ENCODE peak calls at places on chromosomes 3 and 15, in six cellular contexts. M is M059J, N is HFFc6, K is cardiac muscle cell, O is NCI-H1092, I is mesothelial cell of epicardium. W is an unnamed sample.

GRCh38 chr3:114406286-114406685 is 112.5 kb downstream of the TIGIT start:
- DNase-seq in M (no peak), N (peak), K (no peak), O (no peak), I (no peak), W (no peak)

GRCh38 chr3:14791343-14791945 is 27.3 kb upstream of the FGD5 start:
- DNase-seq in M (peak), N (peak), K (peak), O (peak), I (peak), W (peak)

GRCh38 chr3:175956964-175957363 is 1097.8 kb downstream of the NAALADL2 start:
- DNase-seq in M (peak), N (peak), K (no peak), O (no peak), I (no peak), W (peak)

GRCh38 chr3:193095366-193095765 is 145.7 kb upstream of the PLAAT1 start:
- DNase-seq in M (peak), N (peak), K (peak), O (peak), I (no peak), W (no peak)

GRCh38 chr3:170584585-170585007 is 1.3 kb downstream of the SLC7A14 start:
- DNase-seq in M (peak), N (peak), K (peak), O (no peak), I (peak), W (peak)

GRCh38 chr3:172811099-172811498 is 60.6 kb downstream of the ECT2 start:
- DNase-seq in M (no peak), N (no peak), K (no peak), O (no peak), I (no peak), W (no peak)

GRCh38 chr3:50474717-50475116 is 28.7 kb downstream of the CACNA2D2 start:
- DNase-seq in M (peak), N (peak), K (no peak), O (no peak), I (no peak), W (peak)

GRCh38 chr15:78282324-78282723 is 17.1 kb downstream of the SKIC8 start:
- DNase-seq in M (no peak), N (no peak), K (no peak), O (no peak), I (no peak), W (no peak)

GRCh38 chr15:67035886-67036285 is 29.5 kb upstream of the SMAD3 start:
- DNase-seq in M (no peak), N (no peak), K (no peak), O (no peak), I (no peak), W (peak)

GRCh38 chr15:83983634-83984458 is 251.7 kb upstream of the GOLGA6L4 start:
- DNase-seq in M (no peak), N (no peak), K (no peak), O (no peak), I (no peak), W (no peak)

GRCh38 chr15:85443593-85444328 is 63.4 kb downstream of the AKAP13 start:
- DNase-seq in M (peak), N (peak), K (peak), O (no peak), I (no peak), W (peak)

GRCh38 chr3:48268381-48268935 is 27.6 kb downstream of the ZNF589 start:
- DNase-seq in M (no peak), N (no peak), K (no peak), O (peak), I (no peak), W (peak)

GRCh38 chr3:107367353-107367752 is 9.9 kb upstream of the CCDC54 start:
- DNase-seq in M (peak), N (peak), K (no peak), O (no peak), I (no peak), W (peak)

GRCh38 chr3:49415931-49416601 is 3.8 kb downstream of the TCTA start:
- DNase-seq in M (no peak), N (no peak), K (no peak), O (no peak), I (no peak), W (no peak)

GRCh38 chr15:101049282-101049681 is 130.1 kb downstream of the LRRK1 start:
- DNase-seq in M (no peak), N (no peak), K (no peak), O (no peak), I (peak), W (no peak)

GRCh38 chr15:57820119-57820518 is 113.6 kb downstream of the POLR2M start:
- DNase-seq in M (peak), N (peak), K (no peak), O (no peak), I (no peak), W (peak)

GRCh38 chr3:46138571-46138970 is 69.5 kb downstream of the CCR1 start:
- DNase-seq in M (no peak), N (no peak), K (no peak), O (no peak), I (no peak), W (no peak)

GRCh38 chr15:89642106-89642505 is 13.2 kb downstream of the KIF7 start:
- DNase-seq in M (no peak), N (no peak), K (no peak), O (no peak), I (no peak), W (no peak)

GRCh38 chr3:182921665-182922355 is 58.5 kb downstream of the DCUN1D1 start:
- DNase-seq in M (no peak), N (no peak), K (no peak), O (no peak), I (no peak), W (peak)

GRCh38 chr3:153927107-153927506 is 194.1 kb upstream of the ARHGEF26 start:
- DNase-seq in M (peak), N (peak), K (no peak), O (no peak), I (no peak), W (peak)

GRCh38 chr3:30535515-30535914 is 70.9 kb upstream of the TGFBR2 start:
- DNase-seq in M (no peak), N (no peak), K (no peak), O (no peak), I (no peak), W (no peak)

GRCh38 chr15:91566116-91566515 is 287.4 kb upstream of the SLCO3A1 start:
- DNase-seq in M (peak), N (no peak), K (no peak), O (no peak), I (no peak), W (no peak)

GRCh38 chr3:196388946-196389345 is 43.3 kb downstream of the UBXN7 start:
- DNase-seq in M (no peak), N (no peak), K (no peak), O (no peak), I (no peak), W (peak)

GRCh38 chr15:100284191-100284590 is 57.6 kb downstream of the ADAMTS17 start:
- DNase-seq in M (no peak), N (no peak), K (no peak), O (no peak), I (no peak), W (no peak)

GRCh38 chr15:101027273-101027901 is 108.2 kb downstream of the LRRK1 start:
- DNase-seq in M (no peak), N (no peak), K (no peak), O (no peak), I (peak), W (no peak)

GRCh38 chr3:190131329-190131728 is 10.6 kb upstream of the P3H2 start:
- DNase-seq in M (peak), N (peak), K (no peak), O (no peak), I (no peak), W (peak)

GRCh38 chr3:186807231-186807630 is 949 bp upstream of the RFC4 start:
- DNase-seq in M (no peak), N (no peak), K (no peak), O (no peak), I (no peak), W (no peak)

GRCh38 chr3:103388214-103388613 is 953.4 kb downstream of the ZPLD1 start:
- DNase-seq in M (peak), N (no peak), K (no peak), O (no peak), I (no peak), W (peak)

GRCh38 chr3:30473374-30474051 is 132.9 kb upstream of the TGFBR2 start:
- DNase-seq in M (no peak), N (peak), K (no peak), O (no peak), I (no peak), W (peak)

GRCh38 chr15:91224750-91225380 is 124.8 kb downstream of the SV2B start:
- DNase-seq in M (peak), N (no peak), K (peak), O (peak), I (no peak), W (peak)

GRCh38 chr3:30502742-30503073 is 103.7 kb upstream of the TGFBR2 start:
- DNase-seq in M (peak), N (peak), K (no peak), O (no peak), I (no peak), W (peak)

GRCh38 chr3:53846134-53846850 is at the start of the genes CHDH and IL17RB:
- DNase-seq in M (peak), N (no peak), K (peak), O (no peak), I (no peak), W (no peak)

GRCh38 chr15:37099321-37100108 is 834 bp downstream of the MEIS2 start:
- DNase-seq in M (peak), N (no peak), K (no peak), O (no peak), I (no peak), W (peak)

GRCh38 chr15:56468271-56468912 is 3.5 kb upstream of the MNS1 start:
- DNase-seq in M (peak), N (no peak), K (no peak), O (no peak), I (no peak), W (peak)

GRCh38 chr15:63156708-63157065 is 590 bp downstream of the RPS27L start:
- DNase-seq in M (peak), N (peak), K (peak), O (no peak), I (no peak), W (peak)

W was measured in fibroblast of lung.